ENCODE peak calls at places on chromosomes 3 and 15, in eight cellular contexts. One of them, this sample, is unnamed.

GRCh38 chr15:40486066-40486770 is 15.4 kb downstream of the CHST14 start:
- DNase-seq in A172: no peak
- DNase-seq in stimulated activated CD4-positive, alpha-beta T cell treated with anti-CD3 and anti-CD28 coated beads, Interleukin-15, amount 100 ng/mL, for 1 hour: no peak
- DNase-seq in activated CD8-positive, alpha-beta T cell treated with anti-CD3 and anti-CD28 coated beads, Interleukin-2, amount 10 ng/mL, durations not matched to agents 7 days and 5 days: no peak
- DNase-seq in activated T-cell treated with anti-CD3 and anti-CD28 coated beads for 1 hour: no peak
- DNase-seq in NCI-H1092 treated with DMSO at 0.1 percent for 48 hours: no peak
- DNase-seq in activated T-helper 1 cell treated with Interleukin-2 at 50 U/mL for 16 hours: no peak
- DNase-seq in head of caudate nucleus: no peak
- DNase-seq in this sample: no peak

GRCh38 chr3:173096994-173097785 is 43.8 kb downstream of the SPATA16 start:
- DNase-seq in A172: peak; percentile 68
- DNase-seq in stimulated activated CD4-positive, alpha-beta T cell treated with anti-CD3 and anti-CD28 coated beads, Interleukin-15, amount 100 ng/mL, for 1 hour: no peak
- DNase-seq in activated CD8-positive, alpha-beta T cell treated with anti-CD3 and anti-CD28 coated beads, Interleukin-2, amount 10 ng/mL, durations not matched to agents 7 days and 5 days: no peak
- DNase-seq in activated T-cell treated with anti-CD3 and anti-CD28 coated beads for 1 hour: no peak
- DNase-seq in NCI-H1092 treated with DMSO at 0.1 percent for 48 hours: no peak
- DNase-seq in activated T-helper 1 cell treated with Interleukin-2 at 50 U/mL for 16 hours: no peak
- DNase-seq in head of caudate nucleus: no peak
- DNase-seq in this sample: no peak

GRCh38 chr3:8660271-8660731 is 15.7 kb upstream of the SSUH2 start:
- DNase-seq in A172: peak; percentile 46
- DNase-seq in stimulated activated CD4-positive, alpha-beta T cell treated with anti-CD3 and anti-CD28 coated beads, Interleukin-15, amount 100 ng/mL, for 1 hour: no peak
- DNase-seq in activated CD8-positive, alpha-beta T cell treated with anti-CD3 and anti-CD28 coated beads, Interleukin-2, amount 10 ng/mL, durations not matched to agents 7 days and 5 days: no peak
- DNase-seq in activated T-cell treated with anti-CD3 and anti-CD28 coated beads for 1 hour: no peak
- DNase-seq in NCI-H1092 treated with DMSO at 0.1 percent for 48 hours: no peak
- DNase-seq in activated T-helper 1 cell treated with Interleukin-2 at 50 U/mL for 16 hours: no peak
- DNase-seq in head of caudate nucleus: no peak
- DNase-seq in this sample: no peak

GRCh38 chr15:66573348-66573718 is 7.5 kb upstream of the LCTL start:
- DNase-seq in A172: no peak
- DNase-seq in stimulated activated CD4-positive, alpha-beta T cell treated with anti-CD3 and anti-CD28 coated beads, Interleukin-15, amount 100 ng/mL, for 1 hour: no peak
- DNase-seq in activated CD8-positive, alpha-beta T cell treated with anti-CD3 and anti-CD28 coated beads, Interleukin-2, amount 10 ng/mL, durations not matched to agents 7 days and 5 days: no peak
- DNase-seq in activated T-cell treated with anti-CD3 and anti-CD28 coated beads for 1 hour: no peak
- DNase-seq in NCI-H1092 treated with DMSO at 0.1 percent for 48 hours: no peak
- DNase-seq in activated T-helper 1 cell treated with Interleukin-2 at 50 U/mL for 16 hours: no peak
- DNase-seq in head of caudate nucleus: no peak
- DNase-seq in this sample: no peak

GRCh38 chr3:24348348-24348747 is 146.3 kb downstream of the THRB start:
- DNase-seq in A172: no peak
- DNase-seq in stimulated activated CD4-positive, alpha-beta T cell treated with anti-CD3 and anti-CD28 coated beads, Interleukin-15, amount 100 ng/mL, for 1 hour: no peak
- DNase-seq in activated CD8-positive, alpha-beta T cell treated with anti-CD3 and anti-CD28 coated beads, Interleukin-2, amount 10 ng/mL, durations not matched to agents 7 days and 5 days: no peak
- DNase-seq in activated T-cell treated with anti-CD3 and anti-CD28 coated beads for 1 hour: no peak
- DNase-seq in NCI-H1092 treated with DMSO at 0.1 percent for 48 hours: no peak
- DNase-seq in activated T-helper 1 cell treated with Interleukin-2 at 50 U/mL for 16 hours: no peak
- DNase-seq in head of caudate nucleus: no peak
- DNase-seq in this sample: no peak

GRCh38 chr3:179036226-179036625 is 35.4 kb downstream of the ZMAT3 start:
- DNase-seq in A172: peak; percentile 56
- DNase-seq in stimulated activated CD4-positive, alpha-beta T cell treated with anti-CD3 and anti-CD28 coated beads, Interleukin-15, amount 100 ng/mL, for 1 hour: no peak
- DNase-seq in activated CD8-positive, alpha-beta T cell treated with anti-CD3 and anti-CD28 coated beads, Interleukin-2, amount 10 ng/mL, durations not matched to agents 7 days and 5 days: no peak
- DNase-seq in activated T-cell treated with anti-CD3 and anti-CD28 coated beads for 1 hour: no peak
- DNase-seq in NCI-H1092 treated with DMSO at 0.1 percent for 48 hours: no peak
- DNase-seq in activated T-helper 1 cell treated with Interleukin-2 at 50 U/mL for 16 hours: no peak
- DNase-seq in head of caudate nucleus: no peak
- DNase-seq in this sample: no peak

GRCh38 chr15:60829416-60829815 is 350.5 kb upstream of the ICE2 start:
- DNase-seq in A172: no peak
- DNase-seq in stimulated activated CD4-positive, alpha-beta T cell treated with anti-CD3 and anti-CD28 coated beads, Interleukin-15, amount 100 ng/mL, for 1 hour: no peak
- DNase-seq in activated CD8-positive, alpha-beta T cell treated with anti-CD3 and anti-CD28 coated beads, Interleukin-2, amount 10 ng/mL, durations not matched to agents 7 days and 5 days: no peak
- DNase-seq in activated T-cell treated with anti-CD3 and anti-CD28 coated beads for 1 hour: no peak
- DNase-seq in NCI-H1092 treated with DMSO at 0.1 percent for 48 hours: no peak
- DNase-seq in activated T-helper 1 cell treated with Interleukin-2 at 50 U/mL for 16 hours: no peak
- DNase-seq in head of caudate nucleus: no peak
- DNase-seq in this sample: no peak

GRCh38 chr15:50828610-50829206 is 63.2 kb upstream of the SPPL2A start:
- DNase-seq in A172: peak; percentile 86
- DNase-seq in stimulated activated CD4-positive, alpha-beta T cell treated with anti-CD3 and anti-CD28 coated beads, Interleukin-15, amount 100 ng/mL, for 1 hour: no peak
- DNase-seq in activated CD8-positive, alpha-beta T cell treated with anti-CD3 and anti-CD28 coated beads, Interleukin-2, amount 10 ng/mL, durations not matched to agents 7 days and 5 days: no peak
- DNase-seq in activated T-cell treated with anti-CD3 and anti-CD28 coated beads for 1 hour: no peak
- DNase-seq in NCI-H1092 treated with DMSO at 0.1 percent for 48 hours: no peak
- DNase-seq in activated T-helper 1 cell treated with Interleukin-2 at 50 U/mL for 16 hours: no peak
- DNase-seq in head of caudate nucleus: no peak
- DNase-seq in this sample: no peak

GRCh38 chr3:16357191-16357590 is 92.2 kb downstream of the OXNAD1 start:
- DNase-seq in A172: no peak
- DNase-seq in stimulated activated CD4-positive, alpha-beta T cell treated with anti-CD3 and anti-CD28 coated beads, Interleukin-15, amount 100 ng/mL, for 1 hour: no peak
- DNase-seq in activated CD8-positive, alpha-beta T cell treated with anti-CD3 and anti-CD28 coated beads, Interleukin-2, amount 10 ng/mL, durations not matched to agents 7 days and 5 days: no peak
- DNase-seq in activated T-cell treated with anti-CD3 and anti-CD28 coated beads for 1 hour: no peak
- DNase-seq in NCI-H1092 treated with DMSO at 0.1 percent for 48 hours: no peak
- DNase-seq in activated T-helper 1 cell treated with Interleukin-2 at 50 U/mL for 16 hours: no peak
- DNase-seq in head of caudate nucleus: no peak
- DNase-seq in this sample: no peak

GRCh38 chr3:79245295-79246138 is 522.3 kb downstream of the ROBO1 start:
- DNase-seq in A172: no peak
- DNase-seq in stimulated activated CD4-positive, alpha-beta T cell treated with anti-CD3 and anti-CD28 coated beads, Interleukin-15, amount 100 ng/mL, for 1 hour: no peak
- DNase-seq in activated CD8-positive, alpha-beta T cell treated with anti-CD3 and anti-CD28 coated beads, Interleukin-2, amount 10 ng/mL, durations not matched to agents 7 days and 5 days: no peak
- DNase-seq in activated T-cell treated with anti-CD3 and anti-CD28 coated beads for 1 hour: no peak
- DNase-seq in NCI-H1092 treated with DMSO at 0.1 percent for 48 hours: no peak
- DNase-seq in activated T-helper 1 cell treated with Interleukin-2 at 50 U/mL for 16 hours: no peak
- DNase-seq in head of caudate nucleus: no peak
- DNase-seq in this sample: no peak

GRCh38 chr3:123110953-123111615 is 44.3 kb downstream of the PDIA5 start:
- DNase-seq in A172: no peak
- DNase-seq in stimulated activated CD4-positive, alpha-beta T cell treated with anti-CD3 and anti-CD28 coated beads, Interleukin-15, amount 100 ng/mL, for 1 hour: no peak
- DNase-seq in activated CD8-positive, alpha-beta T cell treated with anti-CD3 and anti-CD28 coated beads, Interleukin-2, amount 10 ng/mL, durations not matched to agents 7 days and 5 days: no peak
- DNase-seq in activated T-cell treated with anti-CD3 and anti-CD28 coated beads for 1 hour: no peak
- DNase-seq in NCI-H1092 treated with DMSO at 0.1 percent for 48 hours: no peak
- DNase-seq in activated T-helper 1 cell treated with Interleukin-2 at 50 U/mL for 16 hours: no peak
- DNase-seq in head of caudate nucleus: no peak
- DNase-seq in this sample: peak; percentile 24

GRCh38 chr15:77420610-77421369 is at the start of gene HMG20A:
- DNase-seq in A172: peak; percentile 68
- DNase-seq in stimulated activated CD4-positive, alpha-beta T cell treated with anti-CD3 and anti-CD28 coated beads, Interleukin-15, amount 100 ng/mL, for 1 hour: peak; percentile 31
- DNase-seq in activated CD8-positive, alpha-beta T cell treated with anti-CD3 and anti-CD28 coated beads, Interleukin-2, amount 10 ng/mL, durations not matched to agents 7 days and 5 days: peak; percentile 70
- DNase-seq in activated T-cell treated with anti-CD3 and anti-CD28 coated beads for 1 hour: peak; percentile 23
- DNase-seq in NCI-H1092 treated with DMSO at 0.1 percent for 48 hours: peak; percentile 84
- DNase-seq in activated T-helper 1 cell treated with Interleukin-2 at 50 U/mL for 16 hours: peak; percentile 31
- DNase-seq in head of caudate nucleus: peak; percentile 59
- DNase-seq in this sample: peak; percentile 85

GRCh38 chr3:3134750-3135448 is 8.2 kb downstream of the TRNT1 start:
- DNase-seq in A172: no peak
- DNase-seq in stimulated activated CD4-positive, alpha-beta T cell treated with anti-CD3 and anti-CD28 coated beads, Interleukin-15, amount 100 ng/mL, for 1 hour: no peak
- DNase-seq in activated CD8-positive, alpha-beta T cell treated with anti-CD3 and anti-CD28 coated beads, Interleukin-2, amount 10 ng/mL, durations not matched to agents 7 days and 5 days: no peak
- DNase-seq in activated T-cell treated with anti-CD3 and anti-CD28 coated beads for 1 hour: no peak
- DNase-seq in NCI-H1092 treated with DMSO at 0.1 percent for 48 hours: no peak
- DNase-seq in activated T-helper 1 cell treated with Interleukin-2 at 50 U/mL for 16 hours: no peak
- DNase-seq in head of caudate nucleus: no peak
- DNase-seq in this sample: no peak

GRCh38 chr3:127034990-127035652 is 52.2 kb downstream of the PLXNA1 start:
- DNase-seq in A172: no peak
- DNase-seq in stimulated activated CD4-positive, alpha-beta T cell treated with anti-CD3 and anti-CD28 coated beads, Interleukin-15, amount 100 ng/mL, for 1 hour: no peak
- DNase-seq in activated CD8-positive, alpha-beta T cell treated with anti-CD3 and anti-CD28 coated beads, Interleukin-2, amount 10 ng/mL, durations not matched to agents 7 days and 5 days: no peak
- DNase-seq in activated T-cell treated with anti-CD3 and anti-CD28 coated beads for 1 hour: no peak
- DNase-seq in NCI-H1092 treated with DMSO at 0.1 percent for 48 hours: no peak
- DNase-seq in activated T-helper 1 cell treated with Interleukin-2 at 50 U/mL for 16 hours: no peak
- DNase-seq in head of caudate nucleus: no peak
- DNase-seq in this sample: no peak

GRCh38 chr3:52513281-52513680 is 18.1 kb downstream of the STAB1 start:
- DNase-seq in A172: no peak
- DNase-seq in stimulated activated CD4-positive, alpha-beta T cell treated with anti-CD3 and anti-CD28 coated beads, Interleukin-15, amount 100 ng/mL, for 1 hour: no peak
- DNase-seq in activated CD8-positive, alpha-beta T cell treated with anti-CD3 and anti-CD28 coated beads, Interleukin-2, amount 10 ng/mL, durations not matched to agents 7 days and 5 days: no peak
- DNase-seq in activated T-cell treated with anti-CD3 and anti-CD28 coated beads for 1 hour: no peak
- DNase-seq in NCI-H1092 treated with DMSO at 0.1 percent for 48 hours: no peak
- DNase-seq in activated T-helper 1 cell treated with Interleukin-2 at 50 U/mL for 16 hours: no peak
- DNase-seq in head of caudate nucleus: no peak
- DNase-seq in this sample: no peak

GRCh38 chr3:47009225-47010049 is 30.0 kb downstream of the NBEAL2 start:
- DNase-seq in A172: no peak
- DNase-seq in stimulated activated CD4-positive, alpha-beta T cell treated with anti-CD3 and anti-CD28 coated beads, Interleukin-15, amount 100 ng/mL, for 1 hour: peak; percentile 63
- DNase-seq in activated CD8-positive, alpha-beta T cell treated with anti-CD3 and anti-CD28 coated beads, Interleukin-2, amount 10 ng/mL, durations not matched to agents 7 days and 5 days: peak; percentile 85
- DNase-seq in activated T-cell treated with anti-CD3 and anti-CD28 coated beads for 1 hour: peak; percentile 55
- DNase-seq in NCI-H1092 treated with DMSO at 0.1 percent for 48 hours: peak; percentile 75
- DNase-seq in activated T-helper 1 cell treated with Interleukin-2 at 50 U/mL for 16 hours: peak; percentile 50
- DNase-seq in head of caudate nucleus: peak; percentile 84
- DNase-seq in this sample: no peak

GRCh38 chr3:11367116-11367781 is 95.1 kb downstream of the ATG7 start:
- DNase-seq in A172: no peak
- DNase-seq in stimulated activated CD4-positive, alpha-beta T cell treated with anti-CD3 and anti-CD28 coated beads, Interleukin-15, amount 100 ng/mL, for 1 hour: no peak
- DNase-seq in activated CD8-positive, alpha-beta T cell treated with anti-CD3 and anti-CD28 coated beads, Interleukin-2, amount 10 ng/mL, durations not matched to agents 7 days and 5 days: no peak
- DNase-seq in activated T-cell treated with anti-CD3 and anti-CD28 coated beads for 1 hour: no peak
- DNase-seq in NCI-H1092 treated with DMSO at 0.1 percent for 48 hours: no peak
- DNase-seq in activated T-helper 1 cell treated with Interleukin-2 at 50 U/mL for 16 hours: no peak
- DNase-seq in head of caudate nucleus: no peak
- DNase-seq in this sample: no peak

GRCh38 chr3:126353694-126354321 is 3.4 kb downstream of the KLF15 start:
- DNase-seq in A172: no peak
- DNase-seq in stimulated activated CD4-positive, alpha-beta T cell treated with anti-CD3 and anti-CD28 coated beads, Interleukin-15, amount 100 ng/mL, for 1 hour: no peak
- DNase-seq in activated CD8-positive, alpha-beta T cell treated with anti-CD3 and anti-CD28 coated beads, Interleukin-2, amount 10 ng/mL, durations not matched to agents 7 days and 5 days: no peak
- DNase-seq in activated T-cell treated with anti-CD3 and anti-CD28 coated beads for 1 hour: no peak
- DNase-seq in NCI-H1092 treated with DMSO at 0.1 percent for 48 hours: no peak
- DNase-seq in activated T-helper 1 cell treated with Interleukin-2 at 50 U/mL for 16 hours: no peak
- DNase-seq in head of caudate nucleus: peak; percentile 8
- DNase-seq in this sample: no peak

GRCh38 chr3:73451276-73451973 is 173.3 kb downstream of the PDZRN3 start:
- DNase-seq in A172: no peak
- DNase-seq in stimulated activated CD4-positive, alpha-beta T cell treated with anti-CD3 and anti-CD28 coated beads, Interleukin-15, amount 100 ng/mL, for 1 hour: no peak
- DNase-seq in activated CD8-positive, alpha-beta T cell treated with anti-CD3 and anti-CD28 coated beads, Interleukin-2, amount 10 ng/mL, durations not matched to agents 7 days and 5 days: no peak
- DNase-seq in activated T-cell treated with anti-CD3 and anti-CD28 coated beads for 1 hour: no peak
- DNase-seq in NCI-H1092 treated with DMSO at 0.1 percent for 48 hours: peak; percentile 84
- DNase-seq in activated T-helper 1 cell treated with Interleukin-2 at 50 U/mL for 16 hours: no peak
- DNase-seq in head of caudate nucleus: no peak
- DNase-seq in this sample: no peak

GRCh38 chr3:129651316-129652202 is 45.1 kb upstream of the PLXND1 start:
- DNase-seq in A172: peak; percentile 97
- DNase-seq in stimulated activated CD4-positive, alpha-beta T cell treated with anti-CD3 and anti-CD28 coated beads, Interleukin-15, amount 100 ng/mL, for 1 hour: no peak
- DNase-seq in activated CD8-positive, alpha-beta T cell treated with anti-CD3 and anti-CD28 coated beads, Interleukin-2, amount 10 ng/mL, durations not matched to agents 7 days and 5 days: no peak
- DNase-seq in activated T-cell treated with anti-CD3 and anti-CD28 coated beads for 1 hour: no peak
- DNase-seq in NCI-H1092 treated with DMSO at 0.1 percent for 48 hours: no peak
- DNase-seq in activated T-helper 1 cell treated with Interleukin-2 at 50 U/mL for 16 hours: no peak
- DNase-seq in head of caudate nucleus: peak; percentile 31
- DNase-seq in this sample: no peak

This sample was measured in Jurkat, Clone E6-1.